ENCODE peak calls at places on chromosomes 16 and 17, in four cellular contexts. Q is GM12878, M is K562, Y is HepG2. D is an unnamed sample.

GRCh38 chr16:79217375-79218011 is 383.0 kb downstream of the MAF start:
- DNase-seq in Q (no peak), M (no peak), Y (no peak), D (no peak)

GRCh38 chr17:49971848-49972485 is 3.0 kb downstream of the DLX4 start:
- DNase-seq in Q (no peak), M (peak; percentile 41), Y (no peak), D (peak; percentile 43)

GRCh38 chr17:82930043-82930923 is 90.5 kb upstream of the ZNF750 start:
- DNase-seq in Q (no peak), M (no peak), Y (no peak), D (peak; percentile 10)

GRCh38 chr17:7932949-7933348 is 943 bp downstream of the CNTROB start:
- DNase-seq in Q (no peak), M (peak; percentile 83), Y (peak; percentile 21), D (peak; percentile 26)

GRCh38 chr17:49747632-49748031 is 16.3 kb downstream of the FAM117A start:
- DNase-seq in Q (no peak), M (no peak), Y (peak; percentile 74), D (no peak)

GRCh38 chr16:79088971-79089370 is 511.6 kb downstream of the MAF start:
- DNase-seq in Q (no peak), M (no peak), Y (no peak), D (no peak)

GRCh38 chr17:82545071-82545462 is 25.5 kb downstream of the FOXK2 start:
- DNase-seq in Q (no peak), M (no peak), Y (no peak), D (no peak)

GRCh38 chr17:59848778-59849177 is 44.0 kb downstream of the TUBD1 start:
- DNase-seq in Q (no peak), M (no peak), Y (peak; percentile 75), D (no peak)

GRCh38 chr16:1103649-1104005 is 7.6 kb upstream of the C1QTNF8 start:
- DNase-seq in Q (no peak), M (no peak), Y (no peak), D (no peak)

GRCh38 chr16:24289301-24289700 is 33.2 kb downstream of the CACNG3 start:
- DNase-seq in Q (no peak), M (no peak), Y (no peak), D (no peak)

GRCh38 chr16:68715471-68715870 is 21.6 kb upstream of the CDH1 start:
- DNase-seq in Q (no peak), M (no peak), Y (peak; percentile 62), D (no peak)

GRCh38 chr16:68707341-68708152 is 29.5 kb upstream of the CDH1 start:
- DNase-seq in Q (no peak), M (peak; percentile 63), Y (peak; percentile 81), D (peak; percentile 67)

GRCh38 chr16:68713430-68713829 is 23.7 kb upstream of the CDH1 start:
- DNase-seq in Q (no peak), M (no peak), Y (peak; percentile 44), D (no peak)

DNA sequence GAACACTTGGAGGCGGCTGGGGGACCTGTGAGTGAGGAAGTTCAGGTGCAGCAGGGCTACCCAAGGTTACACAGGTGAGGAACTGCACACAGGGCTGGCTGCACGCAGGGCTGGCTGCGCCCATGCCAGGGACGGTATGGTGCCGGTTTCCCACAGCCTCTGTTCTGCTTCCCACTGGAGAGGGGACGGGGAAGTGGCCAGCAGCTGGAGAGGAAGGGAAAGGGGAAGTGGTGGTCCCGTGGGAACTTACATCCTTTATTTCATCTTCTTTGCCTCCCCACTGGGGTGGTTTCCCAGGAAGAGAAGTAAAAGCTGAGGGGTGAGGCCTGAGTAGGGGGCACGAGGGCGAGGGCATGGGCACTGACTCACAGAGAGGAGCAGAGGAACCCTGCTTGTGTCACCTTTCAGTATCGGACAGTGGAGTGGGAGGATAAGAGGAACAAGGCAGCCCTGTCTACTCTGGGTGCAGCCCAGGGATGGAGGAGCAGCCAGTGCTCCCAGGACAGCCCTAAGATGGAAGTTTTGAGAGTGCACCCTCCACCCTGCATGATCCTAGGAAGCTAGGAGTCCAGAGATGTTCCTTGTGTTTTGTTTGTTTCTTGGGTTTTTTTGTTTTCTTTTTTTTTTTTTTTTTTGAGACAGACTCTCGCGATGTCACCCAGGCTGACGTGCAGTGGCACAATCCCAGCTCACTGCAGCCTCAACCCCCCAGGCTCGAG is 25.5 kb upstream of the CDH1 start:
- DNase-seq in Q (no peak), M (no peak), Y (no peak), D (no peak)
- TF ChIP-seq CREB1 in Q (no peak), M (no peak), Y (no peak), D (no peak)

GRCh38 chr17:54901230-54901847 is 687 bp downstream of the TOM1L1 start:
- DNase-seq in Q (no peak), M (no peak), Y (peak; percentile 16), D (no peak)
- TF ChIP-seq CREM in Q (no peak), M (no peak), Y (no peak), D (no peak)

DNA sequence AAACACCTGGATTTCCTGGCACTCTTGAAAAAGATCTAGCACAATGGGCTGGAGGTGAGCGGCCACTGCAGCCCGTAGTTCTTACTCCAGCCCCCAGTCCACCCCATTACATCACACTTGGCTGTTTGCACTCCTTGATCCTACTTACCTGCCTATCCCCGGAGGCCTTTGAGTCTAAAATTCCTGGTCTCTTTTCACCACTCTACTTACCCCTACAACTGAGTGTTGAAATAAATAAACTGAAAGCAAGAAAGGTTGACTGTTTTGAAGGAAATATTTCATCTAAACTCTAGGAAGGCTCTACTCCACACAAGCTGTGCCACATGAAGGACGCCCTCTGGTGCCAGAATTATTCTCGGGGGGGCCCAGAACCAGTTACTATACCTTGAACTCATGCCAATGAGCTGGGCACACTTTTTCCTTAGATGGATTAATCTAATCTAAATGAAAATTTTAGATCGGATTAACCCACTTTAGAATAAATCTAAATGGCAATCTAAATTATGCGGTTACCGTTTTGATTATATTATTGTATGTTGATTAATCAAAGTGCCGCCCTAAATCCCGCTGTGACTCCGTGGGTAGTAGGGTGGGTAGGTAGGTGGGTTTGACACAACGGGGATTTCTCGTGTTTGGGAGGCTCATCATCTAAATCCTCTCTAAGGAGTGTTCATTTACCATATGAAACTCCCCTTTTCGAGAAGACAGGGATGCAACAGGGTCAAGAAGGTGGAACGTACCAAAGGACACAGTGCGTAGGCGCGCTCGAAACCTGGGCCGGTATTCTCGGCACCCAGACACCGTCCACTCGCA is 651 bp upstream of the EIF1 start:
- DNase-seq in Q (no peak), M (peak; percentile 66), Y (peak; percentile 74), D (no peak)
- TF ChIP-seq CTCF in Q (peak; percentile 48), M (peak; percentile 60), Y (peak; percentile 69), D (no peak)

GRCh38 chr17:64772845-64773299 is 110.8 kb upstream of the SMURF2 start:
- DNase-seq in Q (no peak), M (no peak), Y (no peak), D (no peak)

GRCh38 chr17:64771980-64772844 is 110.1 kb upstream of the SMURF2 start:
- DNase-seq in Q (no peak), M (no peak), Y (no peak), D (no peak)

GRCh38 chr17:64769712-64770111 is 107.6 kb upstream of the SMURF2 start:
- DNase-seq in Q (no peak), M (no peak), Y (no peak), D (no peak)

GRCh38 chr17:64765191-64765889 is 103.2 kb upstream of the SMURF2 start:
- DNase-seq in Q (no peak), M (peak; percentile 18), Y (no peak), D (no peak)

DNA sequence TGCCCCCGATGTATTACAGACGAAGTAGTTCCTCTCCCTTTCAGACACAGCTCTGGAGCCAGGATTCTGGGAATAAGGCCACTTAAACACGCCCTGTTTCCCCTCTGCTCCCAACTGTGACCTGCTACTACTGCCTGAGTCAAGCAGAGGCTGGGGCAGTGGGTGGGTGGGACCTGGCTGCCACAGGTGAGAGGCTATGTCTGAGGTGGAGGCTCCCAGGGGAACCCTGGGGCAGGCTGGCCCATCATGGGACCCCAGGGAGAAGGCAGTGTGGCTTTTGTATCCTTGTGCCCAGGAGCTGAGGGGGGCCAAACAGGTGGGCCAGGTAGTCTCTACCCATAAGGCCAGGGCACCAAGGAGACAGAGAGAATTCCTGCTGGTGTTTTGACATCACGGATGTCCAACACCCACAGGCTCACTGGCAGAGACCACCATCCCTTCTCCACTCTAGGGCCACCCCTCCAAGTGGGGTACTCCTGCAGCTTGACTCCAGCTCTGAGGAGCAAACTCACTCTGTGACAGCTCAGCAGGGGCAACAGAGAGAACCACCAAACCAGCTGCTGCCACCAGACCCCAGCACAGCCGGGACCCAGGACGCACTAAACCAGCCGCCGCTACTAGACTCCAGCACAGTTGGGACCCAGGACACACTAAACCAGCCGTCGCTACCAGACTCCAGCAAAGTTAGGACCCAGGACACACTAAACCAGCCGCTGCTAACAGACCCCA is 105.3 kb upstream of the SMURF2 start:
- DNase-seq in Q (no peak), M (no peak), Y (no peak), D (no peak)
- TF ChIP-seq CREB1 in Q (no peak), M (no peak), Y (no peak), D (no peak)

GRCh38 chr17:75975757-75976174 is 3.2 kb downstream of the ACOX1 start:
- DNase-seq in Q (no peak), M (no peak), Y (no peak), D (no peak)

GRCh38 chr17:75965468-75965867 is 13.5 kb downstream of the ACOX1 start:
- DNase-seq in Q (no peak), M (no peak), Y (no peak), D (no peak)

GRCh38 chr17:75970626-75971025 is 8.3 kb downstream of the ACOX1 start:
- DNase-seq in Q (no peak), M (no peak), Y (no peak), D (no peak)

DNA sequence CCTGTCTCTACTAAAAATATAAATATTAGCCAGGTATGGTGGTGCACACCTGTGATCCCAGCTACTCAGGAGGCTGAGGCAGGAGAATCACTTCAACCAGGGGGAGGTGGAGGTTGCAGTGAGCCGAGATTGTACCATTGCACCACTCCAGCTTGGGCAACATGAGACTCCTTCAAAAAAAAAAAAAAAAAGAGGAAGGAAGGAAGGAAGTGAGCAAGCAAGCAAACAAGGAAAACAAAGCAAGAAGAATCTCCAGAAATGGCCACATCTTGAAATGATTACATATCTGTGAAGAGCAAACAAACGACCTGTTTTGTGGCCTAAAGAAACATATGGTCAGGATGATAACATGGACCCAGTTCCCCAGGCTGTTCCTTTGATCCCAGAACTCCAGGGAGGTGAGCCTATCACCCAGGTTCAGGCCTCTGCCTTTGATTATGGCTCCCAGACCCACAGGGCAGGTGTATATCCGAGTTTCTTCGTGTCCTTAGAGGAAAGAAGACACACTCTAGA is 8.9 kb downstream of the ACOX1 start:
- DNase-seq in Q (no peak), M (peak; percentile 84), Y (no peak), D (no peak)
- TF ChIP-seq CREM in Q (no peak), M (peak; percentile 36), Y (no peak), D (no peak)

D was measured in WTC11.